ENCODE peak calls at places on chromosomes 12 and 14, in five cellular contexts. J, X, S, O and I are unnamed samples.

GRCh38 chr12:34603382-34604035 is 581.2 kb downstream of the ALG10 start:
- DNase-seq in S (no peak), X (no peak), J (no peak), O (no peak), I (no peak)

GRCh38 chr12:53179694-53180269 is 740 bp upstream of the ZNF740 start:
- DNase-seq in O (no peak), J (no peak), X (no peak), S (no peak), I (peak; percentile 42)

GRCh38 chr14:55152052-55152753 is 23.2 kb downstream of the LGALS3 start:
- DNase-seq in J (no peak), X (no peak), O (no peak), S (no peak), I (no peak)

GRCh38 chr12:122355702-122356101 is 66.8 kb downstream of the CLIP1 start:
- DNase-seq in O (no peak), X (peak; percentile 18), S (no peak), J (no peak), I (no peak)

GRCh38 chr12:9244894-9245293 is 36.7 kb upstream of the PZP start:
- DNase-seq in X (no peak), J (no peak), O (no peak), S (no peak), I (no peak)

GRCh38 chr12:96136720-96137378 is 57.3 kb upstream of the ELK3 start:
- DNase-seq in O (no peak), S (no peak), X (no peak), J (no peak), I (no peak)

GRCh38 chr14:105466491-105467248 is 8.0 kb upstream of the CRIP2 start:
- DNase-seq in X (no peak), O (no peak), J (no peak), S (no peak), I (no peak)

GRCh38 chr14:57982802-57983201 is 116.9 kb upstream of the SLC35F4 start:
- DNase-seq in J (no peak), O (no peak), S (peak; percentile 75), X (peak; percentile 36), I (peak; percentile 21)

GRCh38 chr14:104876251-104876699 is 11.2 kb downstream of the CEP170B start:
- DNase-seq in S (peak; percentile 61), J (no peak), O (peak; percentile 44), X (peak; percentile 52), I (peak; percentile 44)

GRCh38 chr12:30613119-30613830 is 82.4 kb downstream of the IPO8 start:
- DNase-seq in O (peak; percentile 92), X (no peak), S (no peak), J (no peak), I (no peak)

GRCh38 chr12:118741196-118741595 is 240.1 kb upstream of the SRRM4 start:
- DNase-seq in X (no peak), S (no peak), J (no peak), O (no peak), I (no peak)

GRCh38 chr14:49924852-49925251 is 32.0 kb downstream of the ARF6 start:
- DNase-seq in J (no peak), S (no peak), O (no peak), X (no peak), I (no peak)

GRCh38 chr14:93702946-93703345 is 85.3 kb downstream of the PRIMA1 start:
- DNase-seq in S (no peak), O (no peak), X (no peak), J (no peak), I (no peak)

GRCh38 chr12:13982010-13982409 is 608 bp upstream of the GRIN2B start:
- DNase-seq in O (no peak), J (no peak), S (no peak), X (peak; percentile 15), I (peak; percentile 76)

GRCh38 chr12:87140257-87140656 is 884.1 kb upstream of the MGAT4C start:
- DNase-seq in S (no peak), O (peak; percentile 91), J (no peak), X (no peak), I (no peak)

GRCh38 chr14:101412741-101413140 is 148.6 kb upstream of the DIO3 start:
- DNase-seq in X (no peak), O (no peak), J (no peak), S (no peak), I (no peak)

GRCh38 chr12:122486805-122487426 is 13.8 kb downstream of the ZCCHC8 start:
- DNase-seq in X (no peak), O (no peak), J (no peak), S (no peak), I (no peak)

GRCh38 chr14:92589213-92589852 is 75.8 kb downstream of the RIN3 start:
- DNase-seq in O (peak; percentile 51), S (no peak), J (peak; percentile 22), X (no peak), I (no peak)

GRCh38 chr12:5432011-5432400 is at the start of gene NTF3:
- DNase-seq in S (no peak), O (peak; percentile 40), X (no peak), J (peak; percentile 51), I (peak; percentile 53)

GRCh38 chr12:1204581-1205121 is 213.6 kb downstream of the ERC1 start:
- DNase-seq in O (peak; percentile 26), S (no peak), J (no peak), X (no peak), I (no peak)

GRCh38 chr14:77583657-77584056 is 32.8 kb downstream of the SPTLC2 start:
- DNase-seq in O (no peak), S (no peak), X (no peak), J (no peak), I (no peak)

GRCh38 chr12:94074970-94075695 is 73.2 kb upstream of the PLXNC1 start:
- DNase-seq in J (peak; percentile 49), X (peak; percentile 40), S (peak; percentile 73), O (peak; percentile 96), I (peak; percentile 35)

GRCh38 chr12:30514666-30515065 is 181.0 kb downstream of the IPO8 start:
- DNase-seq in O (no peak), S (no peak), J (no peak), X (no peak), I (no peak)

GRCh38 chr12:49867580-49868341 is 24.9 kb upstream of the BCDIN3D start:
- DNase-seq in O (peak; percentile 61), X (peak; percentile 55), S (peak; percentile 59), J (no peak), I (no peak)

GRCh38 chr12:66063976-66064375 is 66.6 kb downstream of the LLPH start:
- DNase-seq in J (no peak), X (no peak), S (no peak), O (no peak), I (no peak)

GRCh38 chr14:95198320-95198719 is 41.0 kb upstream of the DICER1 start:
- DNase-seq in J (no peak), O (no peak), X (no peak), S (no peak), I (no peak)

GRCh38 chr12:25681580-25681979 is 128.5 kb upstream of the LMNTD1 start:
- DNase-seq in S (no peak), X (no peak), O (no peak), J (no peak), I (no peak)

GRCh38 chr12:75960086-75960910 is 71.3 kb downstream of the PHLDA1 start:
- DNase-seq in J (no peak), O (no peak), X (no peak), S (no peak), I (no peak)

GRCh38 chr12:114400925-114401324 is 5.0 kb downstream of the TBX5 start:
- DNase-seq in O (peak; percentile 80), X (no peak), S (no peak), J (no peak), I (no peak)

GRCh38 chr12:124506145-124506831 is 61.1 kb downstream of the NCOR2 start:
- DNase-seq in S (peak; percentile 87), X (peak; percentile 72), O (peak; percentile 85), J (peak; percentile 73), I (peak; percentile 75)

GRCh38 chr12:109199324-109199723 is 82.9 kb downstream of the ACACB start:
- DNase-seq in S (peak; percentile 10), O (no peak), X (no peak), J (no peak), I (no peak)

GRCh38 chr14:39006721-39007410 is 96.2 kb downstream of the SEC23A start:
- DNase-seq in X (no peak), J (no peak), S (no peak), O (peak; percentile 15), I (no peak)

GRCh38 chr14:89351958-89352404 is 65.1 kb downstream of the FOXN3 start:
- DNase-seq in J (no peak), X (no peak), S (no peak), O (no peak), I (no peak)

GRCh38 chr14:31270196-31270772 is 62.7 kb upstream of the HECTD1 start:
- DNase-seq in S (peak; percentile 69), O (no peak), J (no peak), X (peak; percentile 45), I (no peak)
- TF ChIP-seq CTCF in S (peak; percentile 47), O (peak; percentile 66), J (no peak), X (peak; percentile 61), I (no peak)

GRCh38 chr14:22856428-22856827 is 15.1 kb upstream of the LRP10 start:
- DNase-seq in O (no peak), J (no peak), X (no peak), S (no peak), I (no peak)

GRCh38 chr14:22852599-22852939 is 16.2 kb downstream of the MMP14 start:
- DNase-seq in X (no peak), S (no peak), J (no peak), O (no peak), I (no peak)

GRCh38 chr14:22854963-22855724 is 16.4 kb upstream of the LRP10 start:
- DNase-seq in J (no peak), S (no peak), O (no peak), X (no peak), I (no peak)

GRCh38 chr14:22850944-22851790 is 14.8 kb downstream of the MMP14 start:
- DNase-seq in J (peak; percentile 76), S (peak; percentile 77), X (no peak), O (peak; percentile 97), I (no peak)

GRCh38 chr14:22852940-22853767 is 16.8 kb downstream of the MMP14 start:
- DNase-seq in J (peak; percentile 82), S (peak; percentile 94), X (peak; percentile 87), O (peak; percentile 93), I (peak; percentile 94)
- TF ChIP-seq CTCF in J (peak; percentile 97), S (peak; percentile 91), X (peak; percentile 94), O (peak; percentile 87), I (peak; percentile 97)

DNA sequence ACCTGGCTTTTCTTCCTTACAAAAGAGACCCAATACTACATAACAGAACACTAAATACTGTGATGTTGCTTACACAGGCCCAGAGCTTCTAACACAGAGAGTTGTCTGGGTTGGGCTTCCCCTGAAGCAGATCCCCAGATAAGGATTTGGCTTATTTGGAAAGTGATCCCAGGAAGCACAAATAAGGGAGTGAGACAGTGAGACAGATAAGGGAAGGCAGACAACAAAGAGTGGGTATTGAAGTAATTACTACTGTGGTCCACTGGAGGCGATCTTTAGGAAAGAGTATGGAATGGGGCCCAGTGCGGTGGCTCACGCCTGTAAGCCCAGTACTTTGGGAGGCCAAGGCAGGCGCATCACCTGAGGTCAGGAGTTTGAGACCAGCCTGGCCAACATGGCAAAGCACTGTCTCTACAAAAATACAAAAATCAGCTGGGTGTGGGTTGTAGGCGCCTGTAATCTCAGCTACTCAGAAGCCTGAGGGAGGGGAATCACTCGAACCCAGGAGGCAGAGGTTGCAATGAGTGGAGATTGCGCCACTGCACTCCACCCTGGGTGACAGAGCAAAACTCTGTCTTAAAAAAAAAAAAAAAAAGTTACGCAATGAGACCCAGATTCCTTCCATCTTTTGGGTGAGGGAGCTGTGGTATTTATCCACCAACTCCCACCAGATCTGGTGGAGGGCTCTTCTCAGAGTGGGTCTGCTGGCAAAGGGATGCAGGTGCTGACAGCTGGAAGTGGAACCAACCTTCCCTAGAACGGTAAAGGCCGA is 10.2 kb upstream of the C12orf43 start:
- DNase-seq in J (no peak), O (no peak), X (no peak), S (no peak), I (no peak)
- TF ChIP-seq CTCF in J (no peak), O (no peak), X (peak; percentile 36), S (no peak), I (no peak)

GRCh38 chr14:72554994-72555608 is 338.8 kb downstream of the DPF3 start:
- DNase-seq in O (no peak), S (no peak), X (no peak), J (no peak), I (no peak)
- TF ChIP-seq CTCF in O (no peak), S (no peak), X (no peak), J (no peak), I (no peak)